ENCODE peak calls at places on chromosomes 1 and 21, in six cellular contexts. B, Z, A, K, W and Q are unnamed samples. For H3K4me1, the result is how much of the 10 kb centered on the place peaks cover.

GRCh38 chr1:61480273-61480672 is 244.7 kb downstream of the TM2D1 start:
- DNase-seq in B (no peak), Z (no peak), A (no peak), K (no peak), W (no peak), Q (no peak)

GRCh38 chr1:24178404-24178803 is 8.7 kb downstream of the IFNLR1 start:
- DNase-seq in B (no peak), Z (no peak), A (no peak), K (no peak), W (no peak), Q (no peak)

GRCh38 chr1:115188680-115189395 is 99.5 kb upstream of the TSPAN2 start:
- DNase-seq in B (no peak), Z (no peak), A (no peak), K (no peak), W (no peak), Q (no peak)

GRCh38 chr1:187853505-187853904 is 1024.8 kb downstream of the PLA2G4A start:
- DNase-seq in B (no peak), Z (no peak), A (no peak), K (no peak), W (no peak), Q (no peak)

GRCh38 chr1:164716992-164717703 is 158.2 kb downstream of the PBX1 start:
- DNase-seq in B (no peak), Z (no peak), A (no peak), K (no peak), W (no peak), Q (no peak)

GRCh38 chr1:179156026-179156425 is 73.5 kb downstream of the ABL2 start:
- DNase-seq in B (no peak), Z (no peak), A (no peak), K (no peak), W (no peak), Q (no peak)

GRCh38 chr21:43365611-43366426 is 61.1 kb downstream of the SIK1 start:
- DNase-seq in B (no peak), Z (no peak), A (no peak), K (no peak), W (no peak), Q (no peak)

GRCh38 chr1:36390411-36390810 is 4.7 kb upstream of the STK40 start:
- DNase-seq in B (no peak), Z (no peak), A (no peak), K (no peak), W (no peak), Q (no peak)

GRCh38 chr1:166165661-166166399 is 971 bp downstream of the FAM78B start:
- DNase-seq in B (no peak), Z (peak), A (peak), K (no peak), W (no peak), Q (peak)

GRCh38 chr1:113981962-113982931 is 3.0 kb downstream of the OLFML3 start:
- DNase-seq in B (peak), Z (no peak), A (no peak), K (peak), W (no peak), Q (no peak)

GRCh38 chr1:82491301-82491986 is 690.7 kb downstream of the ADGRL2 start:
- DNase-seq in B (no peak), Z (no peak), A (no peak), K (no peak), W (no peak), Q (no peak)

GRCh38 chr1:109763646-109764415 is at the start of gene EPS8L3:
- DNase-seq in B (no peak), Z (peak), A (peak), K (no peak), W (peak), Q (no peak)

GRCh38 chr1:109873278-109874175 is 37.1 kb upstream of the CSF1 start:
- DNase-seq in B (no peak), Z (no peak), A (no peak), K (no peak), W (no peak), Q (no peak)

DNA sequence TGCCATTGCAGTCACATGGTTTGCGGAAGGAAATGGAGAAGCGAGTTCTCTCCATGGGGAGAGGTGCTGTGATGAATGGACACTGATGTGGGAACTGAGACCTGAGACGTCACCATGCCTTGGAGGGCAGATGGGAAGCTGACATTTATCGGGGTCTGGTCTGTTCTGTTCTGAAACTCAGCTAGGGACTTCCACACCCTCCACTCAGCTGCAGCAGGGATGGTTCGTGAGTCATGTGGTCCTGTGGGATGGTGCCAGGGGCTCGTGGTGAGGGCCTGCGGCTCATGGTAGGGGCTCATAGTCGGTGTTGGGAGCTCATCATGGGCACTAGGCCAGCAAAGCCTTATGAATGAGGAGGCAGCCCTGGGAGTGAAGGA is 6.1 kb downstream of the GPR137B start:
- DNase-seq in B (no peak), Z (no peak), A (no peak), K (no peak), W (no peak), Q (no peak)
- H3K4me1 ChIP-seq in B (half or more), Z (under half), A (under half), K (half or more), W (under half), Q (under half)

DNA sequence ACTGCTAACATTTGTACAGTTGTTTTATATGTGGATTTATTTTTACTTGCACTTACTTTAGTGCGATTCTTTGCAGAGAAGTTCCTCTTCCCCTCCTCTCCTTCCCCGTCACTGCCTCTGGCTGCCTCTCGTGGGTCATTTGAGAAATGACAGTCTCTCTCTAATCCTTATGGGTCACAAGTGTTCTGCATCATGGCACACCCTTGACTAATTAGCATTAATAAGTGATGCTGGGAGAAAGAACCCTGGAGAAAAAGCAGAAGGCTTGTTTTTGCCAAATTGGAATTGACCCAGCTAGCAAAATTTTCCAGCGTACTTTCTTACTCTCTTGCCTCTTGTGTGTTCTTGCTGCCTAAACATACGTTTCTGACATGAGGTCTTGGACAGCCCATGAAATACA is 301.2 kb downstream of the DUSP10 start:
- DNase-seq in B (no peak), Z (no peak), A (no peak), K (no peak), W (no peak), Q (peak)
- TF ChIP-seq CTCF in B (no peak), Z (no peak), A (no peak), K (no peak), W (no peak), Q (peak)

DNA sequence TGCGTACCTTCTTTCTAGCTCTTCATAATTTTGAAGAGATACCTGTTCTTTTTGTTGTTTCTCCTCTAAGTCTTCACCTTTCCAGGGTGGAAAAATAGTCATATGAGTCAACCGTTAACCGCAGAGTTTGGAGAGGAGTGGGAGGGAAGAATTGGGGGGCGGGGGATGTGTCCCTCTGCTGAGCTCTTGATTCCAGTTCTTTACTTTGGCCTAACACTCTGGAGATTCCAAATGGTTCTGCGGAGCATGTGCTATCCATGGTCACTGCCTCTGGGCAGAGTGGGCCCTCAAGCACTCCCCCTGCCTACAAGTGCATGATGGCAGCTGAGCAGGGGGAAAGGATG is 27.1 kb downstream of the SZRD1 start:
- DNase-seq in B (no peak), Z (no peak), A (no peak), K (no peak), W (no peak), Q (no peak)
- H3K4me1 ChIP-seq in B (half or more), Z (under half), A (under half), K (half or more), W (under half), Q (under half)

GRCh38 chr1:89758127-89758526 is 62.7 kb upstream of the LRRC8D start:
- DNase-seq in B (no peak), Z (no peak), A (no peak), K (no peak), W (no peak), Q (no peak)

GRCh38 chr1:89760496-89760895 is 60.3 kb upstream of the LRRC8D start:
- DNase-seq in B (no peak), Z (no peak), A (no peak), K (no peak), W (no peak), Q (no peak)

GRCh38 chr1:89755593-89755992 is 65.2 kb upstream of the LRRC8D start:
- DNase-seq in B (no peak), Z (no peak), A (no peak), K (no peak), W (no peak), Q (no peak)

GRCh38 chr1:89759036-89759435 is 61.8 kb upstream of the LRRC8D start:
- DNase-seq in B (no peak), Z (no peak), A (no peak), K (no peak), W (no peak), Q (no peak)

DNA sequence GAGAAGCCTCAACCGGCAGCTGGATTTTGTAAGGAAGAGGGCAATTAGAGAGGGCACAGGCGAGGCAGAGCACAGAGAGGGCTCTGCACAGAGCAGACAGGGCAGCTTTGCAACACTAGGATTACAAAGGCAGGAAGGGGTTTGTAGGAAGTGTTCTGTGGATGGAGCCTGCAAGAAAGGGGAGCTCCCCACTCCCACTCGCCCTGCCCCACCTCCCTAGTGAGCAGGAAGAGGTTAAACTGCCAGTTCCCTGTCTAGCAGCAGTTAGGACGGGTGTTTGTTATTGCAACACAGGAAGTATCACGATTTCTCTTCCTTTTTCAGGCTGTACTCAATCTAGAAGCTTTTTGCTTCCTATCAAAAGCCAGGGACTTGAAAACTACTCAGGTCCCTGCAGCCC is 63.3 kb upstream of the LRRC8D start:
- DNase-seq in B (no peak), Z (peak), A (peak), K (peak), W (no peak), Q (no peak)
- TF ChIP-seq CTCF in B (no peak), Z (no peak), A (no peak), K (no peak), W (no peak), Q (no peak)

GRCh38 chr1:171484760-171485374 is 463 bp upstream of the PRRC2C start:
- DNase-seq in B (no peak), Z (no peak), A (no peak), K (no peak), W (no peak), Q (no peak)

GRCh38 chr1:171488190-171488929 is 3.0 kb downstream of the PRRC2C start:
- DNase-seq in B (no peak), Z (no peak), A (no peak), K (no peak), W (no peak), Q (no peak)

GRCh38 chr1:171487038-171487437 is 1.7 kb downstream of the PRRC2C start:
- DNase-seq in B (no peak), Z (no peak), A (no peak), K (no peak), W (no peak), Q (no peak)

GRCh38 chr1:171485375-171486047 is at the start of gene PRRC2C:
- DNase-seq in B (peak), Z (peak), A (peak), K (peak), W (peak), Q (peak)

DNA sequence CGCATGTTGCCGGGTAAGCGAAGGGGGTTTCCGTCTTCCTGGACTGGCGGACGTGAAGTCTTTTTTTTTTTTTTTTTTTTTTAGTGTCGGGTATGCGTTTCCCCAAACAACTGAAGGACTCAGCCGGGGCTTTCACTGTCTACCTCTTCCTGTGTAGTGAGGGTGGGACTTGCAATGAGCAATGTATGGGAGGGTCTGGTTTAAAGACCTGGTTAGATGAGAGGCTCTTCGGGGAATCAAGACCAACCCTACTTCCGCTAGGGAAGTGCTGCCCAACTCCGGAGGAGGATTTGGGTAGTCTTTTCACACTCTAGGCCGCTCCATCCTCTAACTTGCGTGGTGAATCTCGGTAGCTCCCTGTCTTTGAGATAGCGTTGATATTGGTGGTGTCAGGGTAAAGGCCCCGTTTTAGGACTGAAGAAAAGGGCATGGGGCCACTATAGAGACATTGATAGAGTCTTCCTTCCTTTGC is 754 bp downstream of the PRRC2C start:
- DNase-seq in B (no peak), Z (no peak), A (no peak), K (peak), W (no peak), Q (peak)
- H3K4me1 ChIP-seq in B (under half), Z (under half), A (under half), K (half or more), W (under half), Q (under half)

DNA sequence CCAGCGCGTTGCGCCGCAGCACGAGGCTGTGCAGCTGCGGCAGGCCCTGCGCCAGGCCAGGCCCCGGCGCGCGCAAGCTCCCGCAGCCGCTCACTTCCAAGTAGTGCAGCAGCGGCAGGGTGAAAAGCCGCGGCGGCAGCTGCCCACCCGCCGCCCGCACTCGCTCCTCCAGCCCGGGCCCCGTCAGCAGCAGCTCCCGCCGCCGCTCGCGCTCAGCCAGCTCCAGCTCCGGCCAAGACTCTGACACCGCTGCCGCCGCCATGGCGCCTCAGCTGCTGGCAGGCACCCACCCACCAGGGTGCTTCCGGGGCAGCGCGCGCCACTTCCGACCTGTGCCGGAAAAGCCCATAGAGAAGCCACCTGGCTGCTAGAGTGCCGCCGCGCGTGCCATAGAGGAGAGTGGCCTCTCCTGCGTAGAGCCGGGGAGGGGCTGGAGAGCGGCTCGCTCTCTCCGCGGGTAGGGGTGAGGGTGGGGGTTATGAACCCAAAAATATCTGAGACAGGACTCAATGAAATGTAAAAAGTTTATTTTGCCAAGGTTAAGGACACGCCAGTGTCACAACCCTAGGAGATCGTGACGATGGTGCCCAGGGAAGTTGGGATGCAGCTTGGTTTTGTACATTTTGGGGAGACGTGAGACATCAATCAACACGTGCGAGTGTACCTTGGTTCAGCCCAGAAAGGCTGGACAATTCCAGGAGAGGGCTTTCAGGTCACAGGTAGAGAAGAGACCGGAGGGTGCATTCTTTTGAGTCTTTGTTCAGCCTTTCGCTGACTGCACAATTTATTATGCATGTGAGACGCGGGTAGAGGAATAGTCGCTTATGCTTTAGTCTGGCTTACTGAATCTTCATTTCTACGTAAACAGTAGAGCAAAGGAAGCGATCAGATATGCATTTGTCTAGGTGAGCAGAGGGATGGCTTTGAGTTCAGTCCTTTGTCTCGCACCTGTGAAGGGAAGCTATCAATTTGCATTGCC is at the start of gene LRRC47:
- DNase-seq in B (peak), Z (peak), A (peak), K (peak), W (peak), Q (peak)
- TF ChIP-seq CTCF in B (no peak), Z (no peak), A (peak), K (no peak), W (no peak), Q (no peak)